ENCODE peak calls at places on chromosomes 13 and 19, in nine cellular contexts. R is cardiac muscle cell; L is HT-29; K is NCI-H2029 treated with DMSO at 0.1 percent for 48 hours; D is stimulated activated naive CD4-positive, alpha-beta T cell treated with Interleukin-2 at 50 U/mL for 16 hours; P is fibroblast of lung; J is left colon; Y is B cell; Q is left lung. Z is an unnamed sample.
A peak's percentile ranks its signal among the peaks of the same experiment; 100 is the strongest.

GRCh38 chr19:16894080-16894479 is 5.3 kb downstream of the F2RL3 start:
- DNase-seq in R (no peak), L (no peak), K (no peak), D (no peak), P (no peak), J (no peak), Y (no peak), Q (peak; percentile 57), Z (no peak)

GRCh38 chr19:11949201-11949600 is 15.6 kb upstream of the ZNF763 start:
- DNase-seq in R (no peak), L (no peak), K (no peak), D (no peak), P (peak; percentile 31), J (no peak), Y (no peak), Q (no peak), Z (peak; percentile 3)

GRCh38 chr13:74891610-74892009 is 590.4 kb downstream of the TBC1D4 start:
- DNase-seq in R (peak; percentile 52), L (peak; percentile 90), K (peak; percentile 0), D (no peak), P (peak; percentile 58), J (no peak), Y (no peak), Q (no peak), Z (peak; percentile 14)

GRCh38 chr19:2376784-2377519 is 16.9 kb downstream of the TMPRSS9 start:
- DNase-seq in R (no peak), L (no peak), K (no peak), D (no peak), P (no peak), J (no peak), Y (no peak), Q (no peak), Z (no peak)

GRCh38 chr19:33302974-33303790 is 848 bp upstream of the CEBPA start:
- DNase-seq in R (peak; percentile 70), L (peak; percentile 74), K (no peak), D (no peak), P (peak; percentile 52), J (peak; percentile 71), Y (peak; percentile 46), Q (peak; percentile 90), Z (peak; percentile 55)

GRCh38 chr19:7862413-7862951 is 11.7 kb downstream of the PRR36 start:
- DNase-seq in R (peak; percentile 70), L (no peak), K (no peak), D (peak; percentile 67), P (peak; percentile 52), J (peak; percentile 86), Y (peak; percentile 70), Q (peak; percentile 89), Z (no peak)

GRCh38 chr13:25136872-25137623 is 35.0 kb downstream of the AMER2 start:
- DNase-seq in R (no peak), L (no peak), K (no peak), D (no peak), P (no peak), J (no peak), Y (no peak), Q (no peak), Z (no peak)

GRCh38 chr13:114064516-114065140 is 67.8 kb downstream of the RASA3 start:
- DNase-seq in R (peak; percentile 60), L (no peak), K (no peak), D (no peak), P (peak; percentile 62), J (no peak), Y (no peak), Q (peak; percentile 79), Z (no peak)

GRCh38 chr19:38634757-38635482 is 12.5 kb upstream of the ACTN4 start:
- DNase-seq in R (peak; percentile 74), L (peak; percentile 96), K (no peak), D (peak; percentile 58), P (peak; percentile 64), J (peak; percentile 82), Y (peak; percentile 82), Q (peak; percentile 93), Z (peak; percentile 46)

GRCh38 chr13:110319774-110320509 is 12.9 kb downstream of the COL4A2 start:
- DNase-seq in R (peak; percentile 64), L (peak; percentile 61), K (no peak), D (no peak), P (peak; percentile 43), J (no peak), Y (no peak), Q (no peak), Z (no peak)

GRCh38 chr13:51942189-51942588 is 69.1 kb downstream of the ATP7B start:
- DNase-seq in R (no peak), L (peak; percentile 88), K (no peak), D (no peak), P (no peak), J (peak; percentile 92), Y (no peak), Q (no peak), Z (no peak)

GRCh38 chr19:57560049-57560491 is 407 bp upstream of the ZNF550 start:
- DNase-seq in R (peak; percentile 73), L (no peak), K (no peak), D (no peak), P (peak; percentile 72), J (peak; percentile 7), Y (no peak), Q (no peak), Z (peak; percentile 74)

GRCh38 chr19:45863840-45864628 is at the start of gene FOXA3:
- DNase-seq in R (peak; percentile 32), L (peak; percentile 84), K (no peak), D (peak; percentile 52), P (peak; percentile 24), J (peak; percentile 77), Y (peak; percentile 77), Q (peak; percentile 90), Z (no peak)

GRCh38 chr13:57935965-57936364 is 304.4 kb downstream of the PCDH17 start:
- DNase-seq in R (no peak), L (no peak), K (no peak), D (no peak), P (no peak), J (no peak), Y (no peak), Q (no peak), Z (no peak)

GRCh38 chr19:45613926-45614725 is 12.1 kb upstream of the GPR4 start:
- DNase-seq in R (peak; percentile 88), L (peak; percentile 97), K (no peak), D (peak; percentile 54), P (peak; percentile 87), J (peak; percentile 55), Y (no peak), Q (no peak), Z (peak; percentile 65)

GRCh38 chr19:4970558-4971423 is 1.9 kb downstream of the KDM4B start:
- DNase-seq in R (peak; percentile 26), L (peak; percentile 20), K (no peak), D (no peak), P (peak; percentile 28), J (peak; percentile 44), Y (no peak), Q (peak; percentile 78), Z (no peak)

GRCh38 chr13:46905249-46905648 is 8.4 kb upstream of the HTR2A start:
- DNase-seq in R (peak; percentile 11), L (peak; percentile 15), K (no peak), D (no peak), P (peak; percentile 41), J (no peak), Y (peak; percentile 7), Q (no peak), Z (peak; percentile 37)

GRCh38 chr13:93700115-93700514 is 473.5 kb downstream of the GPC6 start:
- DNase-seq in R (no peak), L (no peak), K (peak; percentile 19), D (no peak), P (peak; percentile 45), J (no peak), Y (no peak), Q (no peak), Z (peak; percentile 25)

Z was measured in fibroblast of gingiva.